ENCODE peak calls at places on chromosomes 4 and X, in seven cellular contexts. One of them, this sample, is unnamed.

GRCh38 chrX:154980330-154981115 is 42.0 kb downstream of the F8 start:
- DNase-seq in omental fat pad: peak; percentile 47
- DNase-seq in T follicular helper cell: peak; percentile 62
- DNase-seq in left ventricle myocardium inferior: peak; percentile 59
- DNase-seq in C1 segment of cervical spinal cord: no peak
- DNase-seq in sigmoid colon: peak; percentile 83
- DNase-seq in IMR-90: peak; percentile 49
- DNase-seq in this sample: peak; percentile 84

GRCh38 chr4:108352664-108353308 is 184.1 kb upstream of the LEF1 start:
- DNase-seq in omental fat pad: no peak
- DNase-seq in T follicular helper cell: no peak
- DNase-seq in left ventricle myocardium inferior: no peak
- DNase-seq in C1 segment of cervical spinal cord: no peak
- DNase-seq in sigmoid colon: no peak
- DNase-seq in IMR-90: no peak
- DNase-seq in this sample: no peak

GRCh38 chr4:107721436-107722090 is 1.5 kb upstream of the PAPSS1 start:
- DNase-seq in omental fat pad: no peak
- DNase-seq in T follicular helper cell: peak; percentile 26
- DNase-seq in left ventricle myocardium inferior: no peak
- DNase-seq in C1 segment of cervical spinal cord: no peak
- DNase-seq in sigmoid colon: no peak
- DNase-seq in IMR-90: no peak
- DNase-seq in this sample: no peak

GRCh38 chr4:135192746-135193535 is 991.4 kb upstream of the PABPC4L start:
- DNase-seq in omental fat pad: no peak
- DNase-seq in T follicular helper cell: no peak
- DNase-seq in left ventricle myocardium inferior: no peak
- DNase-seq in C1 segment of cervical spinal cord: no peak
- DNase-seq in sigmoid colon: no peak
- DNase-seq in IMR-90: peak; percentile 7
- DNase-seq in this sample: no peak

GRCh38 chrX:47633671-47634590 is 4.2 kb upstream of the CFP start:
- DNase-seq in omental fat pad: no peak
- DNase-seq in T follicular helper cell: no peak
- DNase-seq in left ventricle myocardium inferior: no peak
- DNase-seq in C1 segment of cervical spinal cord: no peak
- DNase-seq in sigmoid colon: no peak
- DNase-seq in IMR-90: peak; percentile 24
- DNase-seq in this sample: no peak

GRCh38 chrX:20056704-20057103 is 60.0 kb downstream of the MAP7D2 start:
- DNase-seq in omental fat pad: no peak
- DNase-seq in T follicular helper cell: no peak
- DNase-seq in left ventricle myocardium inferior: no peak
- DNase-seq in C1 segment of cervical spinal cord: no peak
- DNase-seq in sigmoid colon: no peak
- DNase-seq in IMR-90: peak; percentile 41
- DNase-seq in this sample: peak; percentile 83

GRCh38 chr4:17367201-17367600 is 144.7 kb downstream of the QDPR start:
- DNase-seq in omental fat pad: no peak
- DNase-seq in T follicular helper cell: no peak
- DNase-seq in left ventricle myocardium inferior: no peak
- DNase-seq in C1 segment of cervical spinal cord: no peak
- DNase-seq in sigmoid colon: no peak
- DNase-seq in IMR-90: no peak
- DNase-seq in this sample: no peak

GRCh38 chrX:101659601-101660063 is at the start of gene ARMCX2:
- DNase-seq in omental fat pad: no peak
- DNase-seq in T follicular helper cell: no peak
- DNase-seq in left ventricle myocardium inferior: peak; percentile 54
- DNase-seq in C1 segment of cervical spinal cord: no peak
- DNase-seq in sigmoid colon: peak; percentile 86
- DNase-seq in IMR-90: peak; percentile 69
- DNase-seq in this sample: peak; percentile 71

GRCh38 chrX:83508006-83508405 is at the start of gene POU3F4:
- DNase-seq in omental fat pad: no peak
- DNase-seq in T follicular helper cell: no peak
- DNase-seq in left ventricle myocardium inferior: no peak
- DNase-seq in C1 segment of cervical spinal cord: no peak
- DNase-seq in sigmoid colon: peak; percentile 76
- DNase-seq in IMR-90: no peak
- DNase-seq in this sample: peak; percentile 32

This sample was measured in posterior cingulate gyrus.